ENCODE peak calls at places on chromosomes 1 and 21, in seven cellular contexts. B is astrocyte of the cerebellum; I is psoas muscle; Z is progenitor cell of endocrine pancreas; R is stomach; M is dorsolateral prefrontal cortex; G is CD8-positive, alpha-beta T cell. K is an unnamed sample.

GRCh38 chr21:17050156-17050555 is 462.7 kb upstream of the CXADR start:
- DNase-seq in B (no peak), I (no peak), Z (no peak), R (no peak), M (no peak), G (no peak), K (no peak)

GRCh38 chr1:13536612-13537011 is 22.8 kb upstream of the LRRC38 start:
- DNase-seq in B (no peak), I (no peak), Z (no peak), R (no peak), M (no peak), G (no peak), K (no peak)

GRCh38 chr1:150895618-150896017 is 8.7 kb downstream of the CTXND2 start:
- DNase-seq in B (no peak), I (peak), Z (no peak), R (no peak), M (no peak), G (no peak), K (no peak)

GRCh38 chr1:223780926-223781325 is 64.8 kb downstream of the TP53BP2 start:
- DNase-seq in B (no peak), I (no peak), Z (no peak), R (no peak), M (no peak), G (no peak), K (no peak)

GRCh38 chr1:160405331-160405877 is 5.0 kb downstream of the VANGL2 start:
- DNase-seq in B (no peak), I (no peak), Z (no peak), R (no peak), M (no peak), G (no peak), K (no peak)

GRCh38 chr1:224565611-224566406 is 50.3 kb upstream of the CNIH3 start:
- DNase-seq in B (no peak), I (no peak), Z (no peak), R (no peak), M (no peak), G (no peak), K (no peak)

GRCh38 chr1:29688477-29689365 is 452.4 kb downstream of the PTPRU start:
- DNase-seq in B (no peak), I (peak), Z (no peak), R (no peak), M (no peak), G (no peak), K (no peak)

GRCh38 chr1:11131816-11132215 is 32.1 kb upstream of the EXOSC10 start:
- DNase-seq in B (no peak), I (no peak), Z (no peak), R (no peak), M (no peak), G (no peak), K (no peak)

GRCh38 chr1:119254067-119254720 is 113.7 kb upstream of the WARS2 start:
- DNase-seq in B (no peak), I (no peak), Z (no peak), R (no peak), M (no peak), G (no peak), K (no peak)

GRCh38 chr21:39637197-39637970 is 24.6 kb downstream of the B3GALT5 start:
- DNase-seq in B (no peak), I (no peak), Z (no peak), R (no peak), M (no peak), G (no peak), K (no peak)

GRCh38 chr21:39386194-39386593 is 37.3 kb upstream of the HMGN1 start:
- DNase-seq in B (no peak), I (peak), Z (no peak), R (peak), M (peak), G (no peak), K (no peak)

GRCh38 chr1:9183441-9183840 is 51.1 kb upstream of the H6PD start:
- DNase-seq in B (no peak), I (no peak), Z (no peak), R (no peak), M (no peak), G (no peak), K (no peak)

GRCh38 chr1:46114925-46115603 is 17.4 kb downstream of the PIK3R3 start:
- DNase-seq in B (no peak), I (no peak), Z (no peak), R (no peak), M (no peak), G (no peak), K (no peak)

GRCh38 chr1:235919797-235920475 is 53.2 kb upstream of the LYST start:
- DNase-seq in B (peak), I (no peak), Z (no peak), R (no peak), M (no peak), G (no peak), K (no peak)

GRCh38 chr1:235919127-235919796 is 52.6 kb upstream of the LYST start:
- DNase-seq in B (no peak), I (no peak), Z (no peak), R (no peak), M (no peak), G (no peak), K (no peak)

GRCh38 chr1:235918032-235918431 is 51.3 kb upstream of the LYST start:
- DNase-seq in B (no peak), I (no peak), Z (no peak), R (no peak), M (no peak), G (no peak), K (peak)

GRCh38 chr1:235917267-235917811 is 50.6 kb upstream of the LYST start:
- DNase-seq in B (peak), I (peak), Z (no peak), R (peak), M (peak), G (peak), K (no peak)

DNA sequence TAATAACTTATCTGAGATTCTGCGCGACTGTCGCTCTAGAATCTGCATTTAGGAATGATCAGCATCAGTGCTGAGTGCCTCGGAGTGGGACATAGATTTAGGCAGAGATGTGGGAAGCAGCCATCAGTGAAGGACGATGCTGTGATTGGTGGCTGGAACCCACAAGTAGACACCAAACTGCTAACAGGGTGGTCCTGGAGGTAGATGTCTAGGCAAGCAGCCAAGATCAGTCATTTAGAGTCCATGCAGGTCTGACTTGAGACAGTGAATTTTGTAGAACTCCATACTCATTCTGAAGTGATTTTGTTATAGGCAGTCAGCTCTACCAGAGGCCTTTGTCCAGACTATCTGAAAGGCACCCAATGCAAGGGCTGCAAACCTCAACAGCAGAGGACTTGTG is 51.8 kb upstream of the LYST start:
- DNase-seq in B (no peak), I (no peak), Z (no peak), R (no peak), M (no peak), G (no peak), K (no peak)
- TF ChIP-seq CTCF in B (no peak), I (no peak), Z (no peak), R (no peak), M (no peak), G (no peak), K (no peak)

GRCh38 chr1:202659541-202659940 is 50.7 kb downstream of the SYT2 start:
- DNase-seq in B (no peak), I (no peak), Z (no peak), R (no peak), M (no peak), G (no peak), K (no peak)

GRCh38 chr1:202656057-202656456 is 54.2 kb downstream of the SYT2 start:
- DNase-seq in B (no peak), I (no peak), Z (no peak), R (no peak), M (peak), G (no peak), K (peak)

GRCh38 chr1:202658766-202659165 is 51.5 kb downstream of the SYT2 start:
- DNase-seq in B (no peak), I (no peak), Z (no peak), R (no peak), M (no peak), G (no peak), K (no peak)

GRCh38 chr1:202658251-202658650 is 52.0 kb downstream of the SYT2 start:
- DNase-seq in B (no peak), I (no peak), Z (no peak), R (no peak), M (no peak), G (no peak), K (no peak)

DNA sequence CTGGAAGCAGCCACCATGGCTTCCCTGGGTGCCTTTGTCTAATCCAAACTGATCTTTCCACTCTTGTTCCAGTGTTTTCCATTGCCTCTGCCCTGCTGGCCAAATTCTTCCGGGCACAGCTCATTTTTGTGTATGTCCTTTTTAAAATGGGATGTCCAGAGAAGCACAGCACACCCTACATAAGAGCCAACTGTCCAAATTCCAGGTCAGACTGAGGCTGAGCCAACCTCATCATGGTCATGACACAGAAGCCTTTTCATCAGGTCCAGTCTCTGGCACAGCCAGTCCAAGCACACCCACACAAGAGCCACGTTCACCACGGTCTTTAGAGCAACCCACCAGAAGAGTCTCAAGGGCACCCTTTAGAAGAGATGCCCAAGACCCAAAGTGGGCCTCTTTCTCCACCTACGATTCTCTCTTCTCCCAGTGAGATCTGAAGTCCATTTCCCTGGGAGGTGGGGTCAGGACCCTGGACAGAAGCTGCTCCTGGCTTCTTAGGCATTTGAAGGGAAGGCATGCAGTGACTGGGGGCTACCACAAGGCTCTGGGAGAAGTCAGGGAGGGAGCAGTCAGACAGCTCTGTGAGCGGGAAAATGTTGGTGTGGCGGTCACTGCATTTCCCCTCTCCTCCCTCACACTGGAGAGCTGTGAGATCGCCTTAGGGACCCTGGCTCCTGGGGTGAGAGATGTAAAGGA is 53.2 kb downstream of the SYT2 start:
- DNase-seq in B (no peak), I (no peak), Z (peak), R (no peak), M (peak), G (no peak), K (no peak)
- TF ChIP-seq CTCF in B (peak), I (no peak), Z (peak), R (no peak), M (no peak), G (no peak), K (peak)

DNA sequence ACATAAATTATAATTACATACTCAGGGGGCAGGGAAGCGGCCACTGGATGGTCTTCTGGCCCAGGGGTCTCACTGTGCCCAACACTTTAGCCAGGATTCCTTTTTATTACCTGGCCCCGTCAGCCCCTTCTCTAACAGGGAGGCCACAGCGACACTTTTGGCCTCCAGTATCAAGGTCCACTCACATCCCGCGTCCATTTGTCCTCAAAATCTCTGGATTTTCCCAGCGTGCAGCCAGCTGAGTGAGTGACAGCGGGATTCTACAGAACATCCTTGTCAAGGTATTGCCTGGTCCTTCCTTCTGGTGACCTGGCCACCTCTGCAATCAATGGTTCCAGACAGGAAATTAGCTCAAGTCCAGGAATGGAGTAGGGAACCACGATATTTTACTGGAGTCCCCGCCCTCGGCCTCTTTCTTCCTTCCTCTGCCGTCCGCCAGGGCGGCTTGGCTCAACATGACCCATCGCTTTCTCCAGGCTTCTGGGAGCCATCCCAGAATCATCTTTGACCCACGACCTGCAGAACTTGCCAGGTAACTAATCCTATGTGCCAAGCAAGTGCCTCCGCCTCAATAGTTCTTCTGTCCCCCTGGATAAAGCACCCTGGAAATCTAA is 2.7 kb upstream of the COL6A2 start:
- DNase-seq in B (no peak), I (peak), Z (no peak), R (no peak), M (no peak), G (no peak), K (no peak)
- TF ChIP-seq CTCF in B (no peak), I (no peak), Z (no peak), R (no peak), M (no peak), G (no peak), K (no peak)

GRCh38 chr1:55334140-55334539 is 119.0 kb upstream of the USP24 start:
- DNase-seq in B (no peak), I (no peak), Z (no peak), R (no peak), M (no peak), G (no peak), K (no peak)

GRCh38 chr1:55329826-55330432 is 114.8 kb upstream of the USP24 start:
- DNase-seq in B (no peak), I (no peak), Z (no peak), R (no peak), M (no peak), G (no peak), K (no peak)

GRCh38 chr1:55329091-55329490 is 113.9 kb upstream of the USP24 start:
- DNase-seq in B (no peak), I (peak), Z (no peak), R (no peak), M (no peak), G (no peak), K (no peak)

GRCh38 chr1:55334797-55335196 is 119.6 kb upstream of the USP24 start:
- DNase-seq in B (no peak), I (no peak), Z (no peak), R (no peak), M (no peak), G (no peak), K (no peak)

GRCh38 chr1:55331355-55331754 is 116.2 kb upstream of the USP24 start:
- DNase-seq in B (no peak), I (no peak), Z (no peak), R (no peak), M (no peak), G (no peak), K (no peak)
- TF ChIP-seq CTCF in B (no peak), I (no peak), Z (no peak), R (no peak), M (no peak), G (no peak), K (no peak)